ENCODE peak calls at places on chromosomes 2 and 18, in seven cellular contexts. P is endothelial cell of umbilical vein, G is OCI-LY7, J is heart right ventricle, Q is IMR-90, R is ovary, N is fibroblast of lung. C is an unnamed sample. For H3K9me3, the result is how much of the 10 kb centered on the place peaks cover.

GRCh38 chr18:58325521-58325908 is 281.5 kb downstream of the NEDD4L start:
- DNase-seq in P (no peak), G (no peak), J (no peak), Q (peak), R (no peak), N (peak), C (no peak)

GRCh38 chr18:9653390-9653789 is 39.0 kb upstream of the PPP4R1 start:
- DNase-seq in P (peak), G (no peak), J (peak), Q (no peak), R (peak), N (peak), C (no peak)

GRCh38 chr18:46402396-46402795 is 254.6 kb downstream of the LOXHD1 start:
- DNase-seq in P (no peak), G (no peak), J (no peak), Q (peak), R (no peak), N (no peak), C (no peak)

GRCh38 chr2:76316691-76317090 is 606.0 kb upstream of the GCFC2 start:
- DNase-seq in P (no peak), G (no peak), J (no peak), Q (no peak), R (no peak), N (no peak), C (no peak)

GRCh38 chr2:109229094-109229675 is 100.2 kb downstream of the SH3RF3 start:
- DNase-seq in P (no peak), G (no peak), J (no peak), Q (no peak), R (no peak), N (no peak), C (no peak)

GRCh38 chr18:9701604-9702324 is 6.3 kb upstream of the RAB31 start:
- DNase-seq in P (no peak), G (no peak), J (no peak), Q (no peak), R (no peak), N (no peak), C (no peak)

GRCh38 chr2:205680067-205680466 is 2.2 kb upstream of the NRP2 start:
- DNase-seq in P (peak), G (peak), J (no peak), Q (peak), R (no peak), N (peak), C (no peak)

GRCh38 chr2:239596298-239596697 is 195.5 kb upstream of the HDAC4 start:
- DNase-seq in P (no peak), G (no peak), J (no peak), Q (no peak), R (no peak), N (no peak), C (no peak)

GRCh38 chr2:208090420-208090819 is 33.9 kb downstream of the CRYGD start:
- DNase-seq in P (no peak), G (no peak), J (no peak), Q (no peak), R (no peak), N (no peak), C (no peak)

GRCh38 chr2:238285653-238286082 is 2.7 kb downstream of the PER2 start:
- DNase-seq in P (no peak), G (no peak), J (peak), Q (peak), R (peak), N (peak), C (no peak)

GRCh38 chr2:237199577-237199976 is 113.9 kb downstream of the COPS8 start:
- DNase-seq in P (no peak), G (peak), J (no peak), Q (no peak), R (peak), N (no peak), C (no peak)

GRCh38 chr2:28360742-28361293 is 31.8 kb upstream of the FOSL2 start:
- DNase-seq in P (peak), G (no peak), J (peak), Q (peak), R (peak), N (peak), C (no peak)

GRCh38 chr2:128379021-128380005 is 60.6 kb upstream of the HS6ST1 start:
- DNase-seq in P (peak), G (no peak), J (peak), Q (peak), R (peak), N (peak), C (no peak)

GRCh38 chr2:24577481-24577880 is 86.4 kb downstream of the NCOA1 start:
- DNase-seq in P (peak), G (peak), J (no peak), Q (no peak), R (no peak), N (no peak), C (no peak)

GRCh38 chr2:180222642-180223041 is 215.5 kb upstream of the CWC22 start:
- DNase-seq in P (no peak), G (no peak), J (no peak), Q (peak), R (no peak), N (peak), C (no peak)

GRCh38 chr2:239216614-239217273 is 184.1 kb downstream of the HDAC4 start:
- DNase-seq in P (peak), G (no peak), J (no peak), Q (no peak), R (peak), N (no peak), C (no peak)

GRCh38 chr2:25246558-25247290 is 78.3 kb upstream of the POMC start:
- DNase-seq in P (no peak), G (no peak), J (no peak), Q (no peak), R (no peak), N (no peak), C (no peak)

GRCh38 chr2:95382128-95382645 is 20.3 kb upstream of the FAHD2A start:
- DNase-seq in P (no peak), G (no peak), J (no peak), Q (no peak), R (no peak), N (no peak), C (no peak)

GRCh38 chr18:13221821-13222220 is 3.3 kb downstream of the LDLRAD4 start:
- DNase-seq in P (no peak), G (no peak), J (peak), Q (no peak), R (no peak), N (peak), C (no peak)

GRCh38 chr2:239887604-239888003 is 137.5 kb downstream of the NDUFA10 start:
- DNase-seq in P (no peak), G (no peak), J (no peak), Q (no peak), R (no peak), N (no peak), C (no peak)

GRCh38 chr2:138708682-138709241 is 71.4 kb downstream of the NXPH2 start:
- DNase-seq in P (no peak), G (no peak), J (no peak), Q (peak), R (peak), N (peak), C (no peak)

GRCh38 chr18:61308795-61309393 is 24.3 kb upstream of the CDH20 start:
- DNase-seq in P (peak), G (no peak), J (no peak), Q (peak), R (no peak), N (no peak), C (no peak)

GRCh38 chr18:47754311-47755101 is 176.0 kb downstream of the SMAD2 start:
- DNase-seq in P (peak), G (peak), J (peak), Q (no peak), R (no peak), N (no peak), C (peak)

GRCh38 chr2:121754851-121755236 is 607 bp upstream of the TSN start:
- DNase-seq in P (no peak), G (no peak), J (no peak), Q (no peak), R (no peak), N (no peak), C (no peak)
- H3K27ac ChIP-seq in P (no peak), G (peak), J (peak), Q (no peak), R (no peak), N (no peak), C (peak)

GRCh38 chr2:234146087-234146826 is 95.8 kb downstream of the SPP2 start:
- DNase-seq in P (peak), G (no peak), J (no peak), Q (peak), R (no peak), N (peak), C (no peak)
- TF ChIP-seq CTCF in P (no peak), G (peak), J (no peak), Q (no peak), R (no peak), N (no peak), C (no peak)

DNA sequence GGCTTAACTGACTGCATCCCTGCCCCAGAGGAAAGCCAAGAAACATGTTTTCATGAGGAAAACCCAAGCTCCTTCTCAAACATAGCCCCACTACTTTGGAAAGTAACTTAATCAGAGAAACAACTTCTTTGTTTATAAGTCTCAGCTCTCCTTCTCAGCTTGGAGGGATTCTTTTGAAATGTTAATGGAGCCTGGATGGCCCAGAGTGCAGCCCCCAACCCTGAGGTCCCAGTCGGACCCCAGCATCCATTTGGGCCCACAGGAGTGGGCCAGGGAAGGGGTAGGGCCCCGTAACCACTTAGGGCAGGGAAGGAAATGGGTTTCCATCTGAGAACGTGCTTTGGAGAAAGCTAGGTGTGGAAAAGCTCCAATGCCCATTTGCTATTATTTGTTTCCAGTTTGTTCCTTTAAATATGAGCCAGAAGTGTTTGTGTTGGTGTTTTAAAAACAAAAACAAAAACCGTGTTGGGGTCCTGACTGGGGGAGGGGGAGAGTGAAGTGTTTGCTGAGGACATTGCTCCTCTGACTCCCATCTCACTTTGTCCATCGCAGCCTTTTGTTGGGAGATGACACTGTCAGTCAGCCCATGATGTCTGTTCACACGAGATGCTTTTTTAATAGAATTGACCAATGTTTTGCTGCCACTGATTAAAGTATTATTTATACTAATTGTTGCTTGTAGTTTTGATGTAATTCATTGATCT is 1.6 kb upstream of the HOXD3 start:
- DNase-seq in P (no peak), G (no peak), J (no peak), Q (no peak), R (no peak), N (no peak), C (no peak)
- H3K9me3 ChIP-seq in P (under half), G (under half), J (under half), Q (under half), R (under half), N (under half), C (under half)

GRCh38 chr2:65000619-65001018 is 11.4 kb downstream of the SLC1A4 start:
- DNase-seq in P (no peak), G (no peak), J (no peak), Q (no peak), R (no peak), N (no peak), C (no peak)
- H3K27ac ChIP-seq in P (no peak), G (no peak), J (no peak), Q (no peak), R (no peak), N (no peak), C (no peak)

DNA sequence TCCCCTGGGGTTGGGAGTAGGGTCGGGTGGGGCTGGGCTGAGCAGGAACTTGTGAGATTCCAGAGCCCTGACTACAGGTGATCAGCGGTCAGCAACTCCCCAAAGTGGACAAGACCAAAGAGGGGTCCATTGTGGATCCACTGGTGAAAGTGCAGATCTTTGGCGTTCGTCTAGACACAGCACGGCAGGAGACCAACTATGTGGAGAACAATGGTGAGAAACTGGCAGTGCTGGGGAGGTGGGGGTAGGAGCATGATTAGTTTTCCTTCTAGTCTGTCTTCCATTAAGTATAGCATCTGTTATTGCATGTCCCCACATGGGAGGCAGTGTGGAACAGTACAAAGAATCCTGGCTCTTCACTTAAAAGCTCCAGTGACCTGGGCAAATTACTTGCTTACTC is 23.7 kb downstream of the ZNF142 start:
- DNase-seq in P (no peak), G (no peak), J (no peak), Q (no peak), R (no peak), N (no peak), C (no peak)
- TF ChIP-seq CTCF in P (no peak), G (no peak), J (no peak), Q (no peak), R (no peak), N (no peak), C (no peak)

C was measured in CD4-positive, alpha-beta T cell.